ENCODE peak calls at places on chromosomes 16 and 17, in ten cellular contexts. K, W, R, T, Y, B, Q, P, S and O are unnamed samples.
A peak's percentile ranks its signal among the peaks of the same experiment; 100 is the strongest.

GRCh38 chr17:17376362-17376761 is 73.2 kb downstream of the NT5M start:
- DNase-seq in T (peak; percentile 70), R (no peak), B (no peak), K (no peak), S (no peak), Q (no peak), Y (no peak), W (no peak), P (no peak), O (no peak)

GRCh38 chr17:41687828-41688640 is 651 bp upstream of the EIF1 start:
- DNase-seq in R (no peak), S (peak; percentile 60), K (peak; percentile 75), P (peak; percentile 66), W (no peak), T (no peak), Q (peak; percentile 35), B (peak; percentile 53), Y (peak; percentile 66), O (no peak)

GRCh38 chr16:8885674-8886592 is 3.8 kb downstream of the LITAFD start:
- DNase-seq in S (no peak), R (no peak), T (peak; percentile 53), P (no peak), Q (no peak), K (peak; percentile 24), Y (no peak), W (no peak), B (no peak), O (no peak)

GRCh38 chr17:72996791-72997190 is 95.7 kb downstream of the SLC39A11 start:
- DNase-seq in Q (no peak), S (no peak), T (no peak), Y (no peak), B (no peak), K (no peak), R (no peak), P (no peak), W (no peak), O (no peak)

GRCh38 chr16:79363484-79363883 is 237.1 kb downstream of the MAF start:
- DNase-seq in T (no peak), W (no peak), B (no peak), K (no peak), S (no peak), R (no peak), P (no peak), Y (no peak), Q (no peak), O (no peak)

GRCh38 chr16:31357324-31358156 is 2.6 kb downstream of the ITGAX start:
- DNase-seq in W (no peak), B (no peak), R (no peak), K (peak; percentile 43), Y (no peak), S (no peak), T (no peak), P (no peak), Q (no peak), O (no peak)

GRCh38 chr16:65309294-65309850 is 187.5 kb upstream of the CDH11 start:
- DNase-seq in S (no peak), R (no peak), B (no peak), W (no peak), K (no peak), Q (no peak), T (no peak), Y (no peak), P (no peak), O (no peak)

GRCh38 chr17:36616391-36617029 is 15.1 kb downstream of the MRM1 start:
- DNase-seq in Q (no peak), T (no peak), S (no peak), R (no peak), Y (no peak), P (no peak), K (no peak), B (no peak), W (no peak), O (no peak)

GRCh38 chr16:56987692-56988091 is 1.7 kb upstream of the NLRC5 start:
- DNase-seq in W (no peak), T (no peak), R (no peak), K (no peak), S (no peak), B (no peak), Y (no peak), Q (no peak), P (no peak), O (no peak)

GRCh38 chr17:68297168-68297567 is 5.9 kb downstream of the ARSG start:
- DNase-seq in P (no peak), R (no peak), K (peak; percentile 56), B (no peak), W (no peak), Y (no peak), S (no peak), T (no peak), Q (no peak), O (no peak)

GRCh38 chr16:50474138-50474537 is 74.1 kb upstream of the NKD1 start:
- DNase-seq in R (no peak), Y (peak; percentile 36), W (no peak), S (peak; percentile 10), P (no peak), T (no peak), B (no peak), Q (no peak), K (no peak), O (no peak)

GRCh38 chr16:62516001-62516400 is 479.8 kb upstream of the CDH8 start:
- DNase-seq in W (no peak), T (no peak), R (no peak), K (no peak), P (no peak), S (no peak), Q (no peak), Y (no peak), B (no peak), O (no peak)

GRCh38 chr16:72590179-72590937 is 418.4 kb upstream of the PMFBP1 start:
- DNase-seq in Y (peak; percentile 74), W (no peak), B (no peak), Q (no peak), T (no peak), P (no peak), S (no peak), K (no peak), R (no peak), O (no peak)

GRCh38 chr17:63775420-63775819 is 1.4 kb downstream of the DDX42 start:
- DNase-seq in T (no peak), B (no peak), P (no peak), Q (no peak), K (no peak), Y (no peak), S (no peak), W (no peak), R (no peak), O (no peak)

GRCh38 chr16:995087-995486 is 13.5 kb downstream of the SOX8 start:
- DNase-seq in T (no peak), W (no peak), Y (no peak), S (no peak), R (no peak), Q (no peak), K (no peak), B (no peak), P (no peak), O (no peak)

GRCh38 chr17:44589316-44590071 is 32.2 kb downstream of the FZD2 start:
- DNase-seq in R (no peak), Q (no peak), B (no peak), S (no peak), P (no peak), K (no peak), W (no peak), T (peak; percentile 57), Y (no peak), O (no peak)